ENCODE peak calls at places on chromosomes 11 and 22, in eight cellular contexts. P, T, G, L, N, I, M and A are unnamed samples. For H3K4me1, the result is how much of the 10 kb centered on the place peaks cover.

GRCh38 chr11:67468509-67468834 is 579 bp downstream of the TMEM134 start:
- DNase-seq in L (no peak), N (no peak), I (peak), P (no peak), G (no peak), M (no peak), T (no peak), A (no peak)

GRCh38 chr11:47470671-47471070 is 21.7 kb upstream of the RAPSN start:
- DNase-seq in T (no peak), G (no peak), M (no peak), N (no peak), I (no peak), P (no peak), L (no peak), A (no peak)

GRCh38 chr11:8102965-8103364 is 22.0 kb downstream of the TUB start:
- DNase-seq in I (no peak), N (no peak), M (no peak), T (no peak), G (no peak), P (no peak), L (no peak), A (no peak)

GRCh38 chr11:84675631-84676030 is 951.5 kb downstream of the DLG2 start:
- DNase-seq in N (no peak), G (no peak), I (no peak), M (no peak), L (no peak), T (no peak), P (no peak), A (no peak)

GRCh38 chr11:38392176-38392575 is 1794.1 kb upstream of the RAG2 start:
- DNase-seq in L (no peak), P (no peak), I (no peak), M (no peak), G (no peak), N (no peak), T (no peak), A (no peak)

GRCh38 chr11:84714316-84714780 is 912.8 kb downstream of the DLG2 start:
- DNase-seq in N (peak), G (peak), M (peak), I (peak), L (peak), P (peak), T (peak), A (peak)

GRCh38 chr11:130159657-130160459 is at the start of gene ST14:
- DNase-seq in M (no peak), T (no peak), I (peak), N (peak), P (no peak), L (no peak), G (no peak), A (no peak)

GRCh38 chr11:74636633-74637184 is 44.3 kb downstream of the POLD3 start:
- DNase-seq in M (no peak), G (no peak), I (no peak), N (no peak), T (peak), L (no peak), P (peak), A (peak)

GRCh38 chr11:101707477-101707876 is 123.7 kb upstream of the TRPC6 start:
- DNase-seq in M (no peak), G (no peak), N (no peak), T (no peak), L (no peak), I (no peak), P (no peak), A (no peak)

GRCh38 chr22:49966716-49967332 is 6.3 kb downstream of the PIM3 start:
- DNase-seq in N (peak), G (peak), M (no peak), T (no peak), I (no peak), P (no peak), L (peak), A (no peak)

GRCh38 chr11:45193695-45194094 is 47.3 kb downstream of the PRDM11 start:
- DNase-seq in G (peak), M (no peak), L (peak), P (no peak), T (no peak), N (no peak), I (no peak), A (no peak)

GRCh38 chr11:46327829-46328228 is 19.4 kb upstream of the DGKZ start:
- DNase-seq in P (no peak), N (no peak), M (no peak), G (no peak), I (no peak), T (no peak), L (no peak), A (no peak)

GRCh38 chr11:858053-858992 is 15.7 kb downstream of the TSPAN4 start:
- DNase-seq in G (no peak), T (no peak), N (no peak), M (no peak), P (no peak), I (no peak), L (no peak), A (no peak)

GRCh38 chr22:46557736-46558480 is 20.5 kb upstream of the CELSR1 start:
- DNase-seq in I (no peak), T (no peak), P (no peak), L (no peak), M (no peak), G (peak), N (peak), A (no peak)

GRCh38 chr11:19349340-19350025 is 108.7 kb upstream of the E2F8 start:
- DNase-seq in P (no peak), G (no peak), N (no peak), M (no peak), L (peak), I (no peak), T (no peak), A (no peak)

GRCh38 chr11:15976433-15977045 is 379.8 kb downstream of the SOX6 start:
- DNase-seq in I (no peak), M (no peak), N (no peak), G (no peak), L (no peak), P (no peak), T (peak), A (peak)

GRCh38 chr22:20010307-20011122 is 6.1 kb downstream of the ARVCF start:
- DNase-seq in T (no peak), M (no peak), P (no peak), G (no peak), I (no peak), L (peak), N (no peak), A (no peak)

GRCh38 chr22:43273902-43274484 is 69.2 kb downstream of the SCUBE1 start:
- DNase-seq in L (no peak), N (peak), G (no peak), I (peak), T (peak), M (peak), P (peak), A (peak)

GRCh38 chr22:49789289-49790141 is 38.2 kb downstream of the BRD1 start:
- DNase-seq in T (peak), M (no peak), N (no peak), I (no peak), L (peak), P (peak), G (peak), A (no peak)

GRCh38 chr11:35046606-35047005 is 92.4 kb upstream of the CD44 start:
- DNase-seq in N (no peak), I (no peak), L (no peak), P (no peak), G (no peak), T (no peak), M (no peak), A (no peak)

GRCh38 chr22:29275819-29276565 is 7.9 kb downstream of the EWSR1 start:
- DNase-seq in N (no peak), P (no peak), G (no peak), M (no peak), L (no peak), I (no peak), T (no peak), A (no peak)

GRCh38 chr11:106152824-106153223 is 75.4 kb downstream of the AASDHPPT start:
- DNase-seq in P (no peak), N (no peak), T (peak), M (no peak), G (no peak), L (no peak), I (no peak), A (no peak)

GRCh38 chr11:19980388-19980787 is 179.9 kb downstream of the DBX1 start:
- DNase-seq in G (no peak), L (no peak), I (no peak), P (no peak), N (no peak), T (peak), M (no peak), A (no peak)

GRCh38 chr22:29580200-29580810 is 608 bp downstream of the NIPSNAP1 start:
- DNase-seq in I (peak), P (no peak), L (no peak), N (peak), M (peak), G (no peak), T (no peak), A (no peak)

GRCh38 chr11:31656051-31656450 is 146.5 kb downstream of the ELP4 start:
- DNase-seq in T (peak), G (no peak), M (no peak), I (no peak), L (no peak), P (no peak), N (no peak), A (peak)

GRCh38 chr11:11279956-11280689 is 72.9 kb downstream of the CSNK2A3 start:
- DNase-seq in M (no peak), P (peak), T (peak), N (no peak), G (no peak), L (no peak), I (peak), A (peak)

GRCh38 chr11:80462211-80462610 is 1021.4 kb upstream of the TENM4 start:
- DNase-seq in I (no peak), P (no peak), M (no peak), T (no peak), N (no peak), L (no peak), G (no peak), A (no peak)

GRCh38 chr11:79939111-79939510 is 498.3 kb upstream of the TENM4 start:
- DNase-seq in G (no peak), I (no peak), L (no peak), M (no peak), N (no peak), T (peak), P (no peak), A (no peak)

GRCh38 chr11:126111458-126112116 is 48.9 kb upstream of the CDON start:
- DNase-seq in N (no peak), L (peak), G (peak), M (no peak), T (no peak), P (no peak), I (no peak), A (no peak)

GRCh38 chr11:86740628-86741488 is 59.5 kb upstream of the PRSS23 start:
- DNase-seq in I (no peak), M (peak), L (peak), N (peak), G (no peak), T (peak), P (peak), A (peak)

GRCh38 chr22:32480238-32480637 is 5.6 kb downstream of the FBXO7 start:
- DNase-seq in M (no peak), P (no peak), I (peak), G (no peak), N (no peak), T (no peak), L (no peak), A (no peak)

GRCh38 chr11:68090287-68090686 is 30.9 kb downstream of the CHKA start:
- DNase-seq in L (no peak), M (no peak), T (no peak), N (no peak), I (no peak), P (no peak), G (no peak), A (no peak)

GRCh38 chr11:11179239-11179638 is 173.8 kb downstream of the CSNK2A3 start:
- DNase-seq in L (no peak), G (no peak), T (peak), P (no peak), N (no peak), I (no peak), M (no peak), A (peak)

GRCh38 chr11:2929511-2929879 is 275 bp upstream of the PHLDA2 start:
- DNase-seq in N (peak), L (peak), P (peak), G (no peak), I (no peak), T (peak), M (peak), A (no peak)

GRCh38 chr11:11786771-11787170 is 55.0 kb upstream of the USP47 start:
- DNase-seq in G (no peak), T (peak), M (no peak), N (no peak), I (no peak), P (peak), L (no peak), A (peak)

GRCh38 chr22:20052309-20053250 is 27.5 kb upstream of the DGCR8 start:
- DNase-seq in P (no peak), L (no peak), I (no peak), N (no peak), G (no peak), T (no peak), M (no peak), A (no peak)

GRCh38 chr11:44094260-44094868 is 1.1 kb upstream of the EXT2 start:
- DNase-seq in T (peak), N (peak), L (peak), G (peak), M (peak), I (peak), P (peak), A (peak)

GRCh38 chr22:50306753-50307749 is at the start of gene PLXNB2:
- DNase-seq in N (peak), T (peak), L (peak), M (peak), I (no peak), G (peak), P (peak), A (peak)

GRCh38 chr11:92453055-92453454 is 228.4 kb downstream of the FAT3 start:
- DNase-seq in L (no peak), I (no peak), G (no peak), P (peak), N (no peak), M (no peak), T (peak), A (no peak)

DNA sequence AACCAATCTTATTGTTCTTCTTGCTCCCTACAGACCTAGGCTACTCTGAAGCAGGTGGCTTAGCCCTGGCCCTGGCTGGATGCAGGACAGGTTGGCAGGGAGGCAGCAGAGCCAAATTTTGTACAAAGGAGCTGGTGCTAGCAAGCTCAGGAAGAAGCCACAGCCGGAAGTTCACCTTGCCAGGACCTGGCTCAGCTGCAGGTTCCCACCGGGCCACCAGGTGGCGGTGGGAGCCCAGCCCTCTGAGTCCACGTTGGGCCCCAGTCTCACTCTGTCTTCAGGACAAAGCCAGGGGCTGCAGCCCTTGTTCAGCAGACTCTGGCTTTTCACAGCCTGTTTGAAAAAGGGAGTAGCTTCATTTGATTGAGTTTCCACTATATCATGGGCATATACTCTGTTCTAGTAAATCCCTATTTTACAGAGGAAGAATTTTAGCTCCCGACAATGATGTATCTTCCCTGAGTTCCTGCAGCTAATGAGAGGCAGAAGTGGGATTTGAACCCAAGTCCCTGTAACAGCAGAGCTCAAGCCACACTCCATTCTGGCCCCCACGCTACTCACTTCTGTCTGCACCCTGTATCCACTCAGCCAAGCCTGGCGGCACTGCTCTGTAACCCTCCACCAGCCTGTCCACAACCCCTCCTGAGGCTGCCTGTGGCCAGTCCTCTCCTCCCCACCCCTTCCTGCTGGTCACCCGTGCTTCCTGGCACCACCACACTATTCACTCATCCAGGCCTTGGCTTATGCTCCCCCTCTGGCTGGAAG is 3.3 kb downstream of the TKFC start:
- DNase-seq in N (peak), M (peak), L (peak), T (peak), I (peak), G (peak), P (peak), A (peak)
- H3K27ac ChIP-seq in N (peak), M (peak), L (no peak), T (no peak), I (peak), G (peak), P (no peak), A (no peak)

GRCh38 chr11:122101625-122102291 is 14.3 kb downstream of the BLID start:
- DNase-seq in P (peak), I (no peak), M (no peak), G (peak), T (peak), N (peak), L (peak), A (peak)
- H3K4me3 ChIP-seq in P (peak), I (no peak), M (no peak), G (peak), T (peak), N (no peak), L (peak), A (peak)

GRCh38 chr22:45510376-45511232 is 7.9 kb downstream of the FBLN1 start:
- DNase-seq in M (no peak), L (peak), P (no peak), N (no peak), G (no peak), T (no peak), I (no peak), A (no peak)

GRCh38 chr22:45506961-45507360 is 4.3 kb downstream of the FBLN1 start:
- DNase-seq in T (no peak), I (no peak), P (no peak), G (no peak), L (peak), N (no peak), M (no peak), A (no peak)

GRCh38 chr22:45508814-45509213 is 6.1 kb downstream of the FBLN1 start:
- DNase-seq in P (no peak), N (no peak), T (no peak), I (no peak), L (no peak), M (no peak), G (no peak), A (no peak)

GRCh38 chr22:45505991-45506743 is 3.5 kb downstream of the FBLN1 start:
- DNase-seq in P (no peak), L (peak), G (peak), N (no peak), T (no peak), I (no peak), M (no peak), A (no peak)

GRCh38 chr22:45507798-45508197 is 5.1 kb downstream of the FBLN1 start:
- DNase-seq in T (no peak), P (no peak), M (no peak), L (no peak), I (no peak), G (no peak), N (no peak), A (no peak)
- H3K4me1 ChIP-seq in T (under half), P (under half), M (under half), L (under half), I (under half), G (under half), N (under half), A (under half)

GRCh38 chr11:25943777-25944661 is 387.9 kb upstream of the ANO3 start:
- DNase-seq in I (no peak), G (no peak), T (no peak), L (no peak), P (no peak), N (no peak), M (no peak), A (no peak)

GRCh38 chr11:25941353-25941752 is 390.6 kb upstream of the ANO3 start:
- DNase-seq in T (no peak), P (no peak), M (no peak), G (no peak), I (no peak), N (no peak), L (no peak), A (no peak)

GRCh38 chr11:25943031-25943430 is 388.9 kb upstream of the ANO3 start:
- DNase-seq in I (no peak), T (no peak), M (no peak), N (no peak), L (no peak), G (no peak), P (no peak), A (no peak)

GRCh38 chr11:25939691-25940090 is 392.2 kb upstream of the ANO3 start:
- DNase-seq in I (no peak), T (no peak), L (no peak), G (no peak), N (no peak), P (no peak), M (no peak), A (no peak)

DNA sequence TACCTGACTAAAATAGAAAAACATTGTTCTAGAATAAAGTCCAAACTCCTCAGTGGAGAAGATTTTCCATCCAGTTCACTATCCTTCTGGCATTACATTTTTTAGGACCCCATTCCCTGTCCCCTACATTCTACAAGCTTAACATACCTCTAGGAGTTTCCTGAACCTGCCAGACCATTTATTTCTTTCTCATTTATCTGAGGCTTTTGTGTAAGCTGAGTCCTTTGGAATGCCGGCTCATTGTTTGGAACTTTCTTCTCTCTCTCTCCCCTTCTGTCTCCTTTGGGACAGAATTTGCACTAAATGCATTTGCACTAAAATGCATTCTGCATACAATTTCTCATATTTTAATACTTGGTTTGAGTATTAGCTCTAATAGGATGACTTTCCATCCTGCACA is 393.0 kb upstream of the ANO3 start:
- DNase-seq in N (no peak), G (no peak), T (no peak), M (no peak), L (no peak), I (no peak), P (no peak), A (no peak)
- H3K27ac ChIP-seq in N (no peak), G (no peak), T (no peak), M (no peak), L (no peak), I (no peak), P (no peak), A (no peak)

GRCh38 chr11:128890216-128890542 is 977 bp upstream of the KCNJ5 start:
- DNase-seq in L (no peak), P (no peak), N (no peak), G (no peak), M (no peak), T (no peak), I (no peak), A (no peak)

GRCh38 chr11:128892866-128893565 is 1.9 kb downstream of the KCNJ5 start:
- DNase-seq in P (no peak), G (no peak), L (no peak), M (no peak), N (peak), I (no peak), T (no peak), A (no peak)

GRCh38 chr11:128890543-128891409 is at the start of gene KCNJ5:
- DNase-seq in N (peak), M (no peak), P (peak), G (peak), L (peak), I (no peak), T (no peak), A (no peak)

GRCh38 chr11:128891410-128891861 is 280 bp downstream of the KCNJ5 start:
- DNase-seq in P (no peak), T (no peak), I (no peak), G (no peak), N (no peak), M (no peak), L (no peak), A (no peak)

GRCh38 chr11:128891912-128892398 is 799 bp downstream of the KCNJ5 start:
- DNase-seq in T (no peak), I (no peak), P (no peak), M (no peak), G (no peak), N (peak), L (no peak), A (no peak)
- H3K4me3 ChIP-seq in T (no peak), I (no peak), P (no peak), M (no peak), G (peak), N (no peak), L (peak), A (no peak)

DNA sequence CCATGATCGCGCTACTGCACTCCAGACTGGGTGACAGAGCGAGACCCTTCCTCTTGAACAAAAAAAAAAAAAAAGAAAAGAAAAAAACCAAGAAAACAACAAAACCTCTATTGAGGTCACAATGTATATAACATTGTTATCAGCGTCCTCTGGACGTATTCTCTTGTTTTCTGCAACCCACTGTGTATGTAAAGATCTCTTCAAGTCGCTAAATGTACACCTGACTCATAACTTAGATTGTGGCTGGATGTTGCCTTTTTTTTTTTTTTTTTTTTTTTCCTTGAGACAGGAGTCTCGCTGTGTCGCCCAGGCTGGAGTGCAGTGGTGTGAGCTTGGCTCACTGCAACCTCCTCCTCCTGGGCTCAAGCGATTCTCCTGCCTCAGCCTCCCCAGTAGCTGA is 1.4 kb upstream of the YPEL1 start:
- DNase-seq in N (no peak), G (no peak), I (no peak), T (no peak), M (no peak), P (no peak), L (no peak), A (no peak)
- H3K4me1 ChIP-seq in N (under half), G (under half), I (under half), T (under half), M (under half), P (under half), L (under half), A (under half)